ENCODE peak calls at places on chromosomes 4 and X, in four cellular contexts. O is NAMALWA; M is AG08396; K is stimulated activated CD8-positive, alpha-beta memory T cell treated with anti-CD3 and anti-CD28 coated beads, Interleukin-2, amount 100 ng/mL, for 1 hour. Y is an unnamed sample.

GRCh38 chr4:3041192-3042142 is 32.9 kb downstream of the HTT-AS start:
- DNase-seq in M (peak; percentile 78), K (no peak), O (no peak), Y (no peak)

GRCh38 chr4:137968956-137969709 is 273.0 kb downstream of the SLC7A11 start:
- DNase-seq in K (no peak), O (no peak), M (peak; percentile 11), Y (no peak)

GRCh38 chr4:156976147-156976546 is 4.5 kb upstream of the PDGFC start:
- DNase-seq in M (peak; percentile 55), K (no peak), O (no peak), Y (no peak)

GRCh38 chrX:120797201-120797938 is 78.3 kb downstream of the CT47B1 start:
- DNase-seq in K (no peak), M (no peak), O (no peak), Y (no peak)

GRCh38 chr4:7044415-7044930 is 1.3 kb downstream of the TADA2B start:
- DNase-seq in M (peak; percentile 33), O (no peak), K (no peak), Y (no peak)

GRCh38 chr4:55547918-55548317 is 1.2 kb upstream of the CLOCK start:
- DNase-seq in M (no peak), K (no peak), O (no peak), Y (no peak)

GRCh38 chr4:62510228-62510627 is 1310.1 kb downstream of the ADGRL3 start:
- DNase-seq in M (no peak), O (no peak), K (no peak), Y (no peak)

GRCh38 chrX:131677655-131678628 is 134.1 kb downstream of the OR13H1 start:
- DNase-seq in M (peak; percentile 62), K (no peak), O (peak; percentile 47), Y (no peak)

GRCh38 chr4:105598787-105599186 is 46.4 kb downstream of the ARHGEF38 start:
- DNase-seq in M (no peak), K (no peak), O (no peak), Y (no peak)

GRCh38 chr4:101183658-101184373 is 163.5 kb downstream of the PPP3CA start:
- DNase-seq in O (no peak), K (no peak), M (no peak), Y (no peak)

GRCh38 chr4:141652161-141652778 is 15.9 kb downstream of the IL15 start:
- DNase-seq in O (no peak), M (peak; percentile 48), K (no peak), Y (no peak)

GRCh38 chr4:155960522-155960921 is 6.9 kb upstream of the CTSO start:
- DNase-seq in K (no peak), O (no peak), M (no peak), Y (no peak)

GRCh38 chrX:139077303-139078131 is 366.0 kb upstream of the FGF13 start:
- DNase-seq in M (no peak), O (no peak), K (no peak), Y (no peak)

GRCh38 chrX:124981420-124981819 is 338.3 kb upstream of the TEX13C start:
- DNase-seq in M (no peak), O (no peak), K (no peak), Y (peak; percentile 85)

GRCh38 chrX:135295944-135296305 is 13.4 kb upstream of the ETDC start:
- DNase-seq in K (no peak), M (no peak), O (no peak), Y (no peak)

GRCh38 chr4:132101526-132101925 is 1047.6 kb upstream of the PCDH10 start:
- DNase-seq in M (peak; percentile 15), O (no peak), K (no peak), Y (no peak)

GRCh38 chr4:20251796-20252655 is at the start of gene SLIT2:
- DNase-seq in M (peak; percentile 96), O (no peak), K (no peak), Y (no peak)

GRCh38 chr4:37522996-37523395 is 163.2 kb downstream of the RELL1 start:
- DNase-seq in K (no peak), M (no peak), O (no peak), Y (no peak)

GRCh38 chr4:152156448-152156847 is 379.4 kb downstream of the FBXW7 start:
- DNase-seq in O (no peak), M (no peak), K (no peak), Y (no peak)

GRCh38 chr4:13427599-13428325 is 56.4 kb downstream of the RAB28 start:
- DNase-seq in K (no peak), M (no peak), O (no peak), Y (no peak)

GRCh38 chrX:68978211-68978780 is 149.5 kb downstream of the EFNB1 start:
- DNase-seq in O (no peak), K (no peak), M (peak; percentile 42), Y (no peak)

GRCh38 chr4:139666735-139667266 is 1.2 kb downstream of the MGST2 start:
- DNase-seq in K (no peak), O (no peak), M (peak; percentile 18), Y (no peak)

GRCh38 chr4:1211371-1211770 is 37.6 kb downstream of the CTBP1 start:
- DNase-seq in M (no peak), K (no peak), O (no peak), Y (no peak)

GRCh38 chrX:81791086-81791485 is 589.2 kb downstream of the SH3BGRL start:
- DNase-seq in K (no peak), O (no peak), M (no peak), Y (no peak)

GRCh38 chr4:80631861-80632260 is 296.3 kb downstream of the CFAP299 start:
- DNase-seq in M (no peak), O (no peak), K (no peak), Y (no peak)

GRCh38 chr4:182126096-182126495 is 117.1 kb upstream of the TENM3 start:
- DNase-seq in K (no peak), M (no peak), O (no peak), Y (no peak)

GRCh38 chrX:72576161-72576896 is 3.7 kb upstream of the HDAC8 start:
- DNase-seq in M (peak; percentile 10), K (no peak), O (no peak), Y (no peak)

GRCh38 chrX:71671043-71671829 is 3.9 kb downstream of the LOC101059915 start:
- DNase-seq in M (no peak), K (no peak), O (no peak), Y (no peak)

GRCh38 chrX:123920065-123920785 is 41.3 kb upstream of the STAG2 start:
- DNase-seq in K (no peak), O (no peak), M (peak; percentile 32), Y (no peak)

GRCh38 chr4:53132117-53132889 is 233.6 kb downstream of the SCFD2 start:
- DNase-seq in M (no peak), K (no peak), O (no peak), Y (no peak)

GRCh38 chrX:150692837-150693781 is at the start of gene MTMR1:
- DNase-seq in M (peak; percentile 46), O (peak; percentile 56), K (peak; percentile 19), Y (no peak)

GRCh38 chrX:107565916-107566602 is 62.3 kb upstream of the PRPS1 start:
- DNase-seq in O (peak; percentile 10), M (peak; percentile 38), K (no peak), Y (no peak)

GRCh38 chr4:57020467-57021101 is 41.9 kb downstream of the POLR2B start:
- DNase-seq in K (no peak), O (no peak), M (peak; percentile 60), Y (no peak)

GRCh38 chrX:136159615-136160025 is 12.3 kb downstream of the FHL1 start:
- DNase-seq in M (no peak), K (no peak), O (no peak), Y (no peak)

GRCh38 chr4:153151535-153152452 is 52.4 kb upstream of the TRIM2 start:
- DNase-seq in K (no peak), M (no peak), O (peak; percentile 38), Y (peak; percentile 46)

GRCh38 chrX:135416546-135416945 is 5.2 kb upstream of the SMIM10L2A start:
- DNase-seq in K (no peak), M (no peak), O (no peak), Y (no peak)

GRCh38 chr4:3513807-3514206 is 18.4 kb downstream of the LRPAP1 start:
- DNase-seq in K (no peak), O (no peak), M (no peak), Y (no peak)

GRCh38 chrX:6891404-6891803 is 256.1 kb upstream of the STS start:
- DNase-seq in M (no peak), K (no peak), O (no peak), Y (no peak)